ENCODE peak calls at places on chromosome 1, in five cellular contexts. P is NCI-H2081; N is activated naive CD4-positive, alpha-beta T cell; M is psoas muscle; B is NCI-H1105 treated with DMSO at 0.1 percent for 48 hours. X is an unnamed sample.

GRCh38 chr1:160204526-160205241 is 500 bp upstream of the PEA15 start:
- DNase-seq in P (no peak), B (no peak), N (no peak), M (no peak), X (no peak)

GRCh38 chr1:53326598-53327182 is 1.2 kb downstream of the LRP8 start:
- DNase-seq in P (peak), N (peak), M (no peak), B (peak), X (no peak)

GRCh38 chr1:40187399-40187798 is 26.2 kb downstream of the RLF start:
- DNase-seq in M (no peak), N (no peak), P (no peak), B (no peak), X (no peak)

GRCh38 chr1:61270107-61270506 is 187.7 kb downstream of the NFIA start:
- DNase-seq in N (no peak), P (no peak), M (no peak), B (no peak), X (no peak)

GRCh38 chr1:42456754-42457089 is 379 bp downstream of the PPCS start:
- DNase-seq in P (peak), B (peak), M (peak), N (peak), X (peak)

GRCh38 chr1:21514245-21514644 is 5.0 kb downstream of the ALPL start:
- DNase-seq in N (no peak), B (no peak), M (no peak), P (no peak), X (no peak)

GRCh38 chr1:211493133-211493864 is 1.3 kb upstream of the RD3 start:
- DNase-seq in N (no peak), B (no peak), M (no peak), P (no peak), X (no peak)

GRCh38 chr1:15180189-15180588 is 26.6 kb downstream of the TMEM51 start:
- DNase-seq in B (peak), P (no peak), N (no peak), M (no peak), X (no peak)

X was measured in fibroblast of the aortic adventitia.